ENCODE peak calls at places on chromosome 18, in seven cellular contexts. L, I, V, N, C, J and G are unnamed samples.

GRCh38 chr18:45482286-45482685 is 133.0 kb upstream of the SLC14A2 start:
- DNase-seq in L (no peak), I (no peak), V (no peak), N (no peak), C (no peak), J (no peak), G (no peak)

GRCh38 chr18:62781893-62782292 is 66.6 kb downstream of the PHLPP1 start:
- DNase-seq in L (peak; percentile 69), I (no peak), V (no peak), N (no peak), C (peak; percentile 28), J (no peak), G (no peak)

GRCh38 chr18:69484699-69485396 is 84.2 kb downstream of the DOK6 start:
- DNase-seq in L (no peak), I (no peak), V (no peak), N (no peak), C (no peak), J (no peak), G (no peak)

GRCh38 chr18:52570975-52571374 is 231.0 kb downstream of the DCC start:
- DNase-seq in L (no peak), I (no peak), V (no peak), N (no peak), C (no peak), J (no peak), G (no peak)

GRCh38 chr18:45566025-45566740 is 49.1 kb upstream of the SLC14A2 start:
- DNase-seq in L (no peak), I (no peak), V (no peak), N (no peak), C (no peak), J (no peak), G (no peak)

GRCh38 chr18:79511671-79512301 is 116.1 kb downstream of the NFATC1 start:
- DNase-seq in L (peak; percentile 58), I (no peak), V (peak; percentile 31), N (peak; percentile 5), C (no peak), J (peak; percentile 67), G (no peak)

GRCh38 chr18:55694291-55694690 is 106.3 kb upstream of the TCF4 start:
- DNase-seq in L (no peak), I (no peak), V (no peak), N (no peak), C (no peak), J (no peak), G (no peak)

GRCh38 chr18:46715062-46715461 is 41.8 kb downstream of the ST8SIA5 start:
- DNase-seq in L (no peak), I (no peak), V (no peak), N (no peak), C (no peak), J (no peak), G (no peak)

GRCh38 chr18:59748628-59749360 is 51.6 kb upstream of the CCBE1 start:
- DNase-seq in L (no peak), I (peak; percentile 41), V (no peak), N (no peak), C (no peak), J (no peak), G (no peak)

GRCh38 chr18:79030680-79031079 is 38.5 kb upstream of the ATP9B start:
- DNase-seq in L (no peak), I (no peak), V (no peak), N (no peak), C (no peak), J (no peak), G (no peak)

GRCh38 chr18:26052497-26052896 is 37.9 kb downstream of the SS18 start:
- DNase-seq in L (no peak), I (no peak), V (no peak), N (no peak), C (no peak), J (no peak), G (no peak)

GRCh38 chr18:62485684-62486083 is 37.1 kb upstream of the ZCCHC2 start:
- DNase-seq in L (no peak), I (peak; percentile 86), V (peak; percentile 61), N (no peak), C (no peak), J (no peak), G (no peak)

GRCh38 chr18:74342416-74343043 is 26.9 kb downstream of the C18orf63 start:
- DNase-seq in L (no peak), I (peak; percentile 51), V (no peak), N (peak; percentile 21), C (no peak), J (no peak), G (peak; percentile 73)

GRCh38 chr18:64409511-64409910 is 260.6 kb upstream of the LINC00305 start:
- DNase-seq in L (no peak), I (no peak), V (no peak), N (no peak), C (no peak), J (no peak), G (no peak)

GRCh38 chr18:9814431-9814830 is 71.3 kb upstream of the TXNDC2 start:
- DNase-seq in L (no peak), I (no peak), V (no peak), N (no peak), C (no peak), J (no peak), G (no peak)

GRCh38 chr18:58093311-58093790 is 49.3 kb downstream of the NEDD4L start:
- DNase-seq in L (no peak), I (no peak), V (no peak), N (no peak), C (no peak), J (no peak), G (no peak)

GRCh38 chr18:68549257-68549871 is 165.5 kb downstream of the TMX3 start:
- DNase-seq in L (no peak), I (no peak), V (no peak), N (no peak), C (no peak), J (no peak), G (no peak)

GRCh38 chr18:79092869-79093268 is 23.7 kb downstream of the ATP9B start:
- DNase-seq in L (no peak), I (no peak), V (no peak), N (no peak), C (no peak), J (no peak), G (no peak)

GRCh38 chr18:23953984-23954383 is 60.6 kb upstream of the TTC39C start:
- DNase-seq in L (no peak), I (no peak), V (no peak), N (no peak), C (no peak), J (no peak), G (no peak)

GRCh38 chr18:12773369-12773768 is 70.5 kb downstream of the PSMG2 start:
- DNase-seq in L (no peak), I (no peak), V (no peak), N (no peak), C (no peak), J (no peak), G (no peak)

GRCh38 chr18:59851784-59852399 is 47.9 kb upstream of the PMAIP1 start:
- DNase-seq in L (peak; percentile 72), I (no peak), V (no peak), N (no peak), C (no peak), J (no peak), G (no peak)

GRCh38 chr18:21444465-21445023 is 156.0 kb downstream of the ESCO1 start:
- DNase-seq in L (no peak), I (peak; percentile 64), V (no peak), N (peak; percentile 11), C (no peak), J (no peak), G (peak; percentile 39)

GRCh38 chr18:62632788-62633455 is 82.4 kb upstream of the PHLPP1 start:
- DNase-seq in L (no peak), I (no peak), V (no peak), N (no peak), C (no peak), J (no peak), G (no peak)

GRCh38 chr18:51622676-51623075 is 425.2 kb upstream of the MEX3C start:
- DNase-seq in L (no peak), I (no peak), V (no peak), N (no peak), C (no peak), J (no peak), G (no peak)

GRCh38 chr18:63237486-63237885 is 82.1 kb downstream of the BCL2 start:
- DNase-seq in L (no peak), I (no peak), V (no peak), N (no peak), C (no peak), J (no peak), G (no peak)

GRCh38 chr18:35549515-35549914 is 32.0 kb upstream of the GALNT1 start:
- DNase-seq in L (no peak), I (no peak), V (no peak), N (no peak), C (no peak), J (no peak), G (no peak)

GRCh38 chr18:79872852-79873444 is 75.2 kb downstream of the KCNG2 start:
- DNase-seq in L (no peak), I (no peak), V (no peak), N (no peak), C (no peak), J (peak; percentile 41), G (no peak)

DNA sequence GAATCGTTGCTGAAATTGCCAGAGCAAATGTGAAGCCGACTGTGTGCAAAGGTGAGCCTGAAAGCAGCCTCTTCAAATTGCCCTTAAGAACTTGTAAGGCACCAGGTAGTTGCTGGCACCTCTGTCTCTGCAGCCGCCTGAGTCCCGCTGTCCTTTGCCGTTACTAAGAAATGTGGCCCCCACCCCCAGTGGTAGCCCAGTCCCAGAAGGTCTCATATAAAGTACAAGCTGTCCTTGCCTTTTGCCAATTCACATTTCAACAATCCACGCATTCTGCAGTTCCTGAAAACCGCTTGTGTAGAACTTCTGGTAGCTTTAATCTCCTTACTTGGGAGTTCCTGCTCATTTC is 148.8 kb downstream of the CTIF start:
- DNase-seq in L (peak; percentile 51), I (no peak), V (no peak), N (no peak), C (no peak), J (no peak), G (no peak)
- TF ChIP-seq POLR2AphosphoS5 in L (no peak), I (no peak), V (no peak), N (no peak), C (no peak), J (no peak), G (no peak)

GRCh38 chr18:77103991-77104521 is 28.5 kb downstream of the MBP start:
- DNase-seq in L (no peak), I (no peak), V (no peak), N (no peak), C (no peak), J (no peak), G (no peak)
- H3K27ac ChIP-seq in L (peak overlapping the region; percentile 24), I (peak overlapping the region; percentile 96), V (peak overlapping the region; percentile 67), N (peak overlapping the region; percentile 81), C (peak overlapping the region; percentile 83), J (peak overlapping the region; percentile 91), G (peak overlapping the region; percentile 94)

DNA sequence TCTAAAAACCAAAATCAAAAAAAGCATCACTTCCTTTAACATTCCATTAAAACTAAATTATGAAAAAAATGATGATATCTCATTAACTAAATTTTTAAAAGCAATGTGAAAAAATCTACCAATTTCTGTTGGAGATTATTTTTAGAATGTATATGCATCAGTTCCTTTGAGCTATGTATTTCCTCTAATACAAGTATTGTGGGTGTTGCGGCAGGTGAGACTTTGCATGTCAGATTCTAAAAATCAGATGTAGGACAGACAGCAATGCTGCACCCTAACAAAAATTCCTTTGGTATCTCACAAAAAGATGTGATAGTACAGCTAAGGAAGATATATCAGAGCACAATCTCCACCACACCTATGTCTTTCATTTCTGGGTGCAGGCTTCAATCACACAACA is 6.8 kb downstream of the MBD2 start:
- DNase-seq in L (no peak), I (no peak), V (no peak), N (no peak), C (no peak), J (no peak), G (no peak)
- H3K4me3 ChIP-seq in L (no peak overlapping the region), I (no peak overlapping the region), V (no peak overlapping the region), N (no peak overlapping the region), C (no peak overlapping the region), J (no peak overlapping the region), G (no peak overlapping the region)

GRCh38 chr18:48951448-48952286 is 902 bp upstream of the SMAD7 start:
- DNase-seq in L (peak; percentile 95), I (no peak), V (peak; percentile 87), N (peak; percentile 90), C (peak; percentile 88), J (peak; percentile 95), G (no peak)
- TF ChIP-seq POLR2AphosphoS5 in L (peak; percentile 74), I (peak; percentile 35), V (no peak), N (peak; percentile 96), C (no peak), J (peak; percentile 88), G (no peak)